ENCODE peak calls at places on chromosomes 13 and 19, in five cellular contexts. G is cardiac fibroblast, P is AG10803, S is heart left ventricle, T is A549. V is an unnamed sample.
A peak's percentile ranks its signal among the peaks of the same experiment; 100 is the strongest.

GRCh38 chr19:12868540-12869112 is 12.6 kb downstream of the DNASE2 start:
- DNase-seq in S (no peak), G (no peak), P (no peak), T (no peak), V (no peak)

GRCh38 chr19:3683866-3684816 is 16.1 kb downstream of the PIP5K1C start:
- DNase-seq in S (no peak), T (no peak), G (no peak), P (no peak), V (peak; percentile 62)

GRCh38 chr13:42066542-42066941 is 18.1 kb downstream of the DGKH start:
- DNase-seq in G (peak; percentile 53), S (no peak), P (peak; percentile 87), T (no peak), V (peak; percentile 93)

GRCh38 chr13:113863511-113864302 is at the start of gene GAS6:
- DNase-seq in P (peak; percentile 70), T (peak; percentile 33), G (peak; percentile 35), S (peak; percentile 82), V (no peak)

GRCh38 chr19:33953023-33953422 is 156.4 kb downstream of the KCTD15 start:
- DNase-seq in S (no peak), P (no peak), G (no peak), T (no peak), V (no peak)

GRCh38 chr19:14381689-14382474 is 638 bp downstream of the ADGRE5 start:
- DNase-seq in P (peak; percentile 69), G (peak; percentile 60), S (peak; percentile 64), T (no peak), V (peak; percentile 55)

GRCh38 chr13:46648166-46648607 is 95.2 kb downstream of the LRCH1 start:
- DNase-seq in S (no peak), P (peak; percentile 55), G (no peak), T (no peak), V (peak; percentile 69)

GRCh38 chr13:37648604-37649003 is 50.0 kb upstream of the POSTN start:
- DNase-seq in P (peak; percentile 56), S (no peak), G (peak; percentile 78), T (no peak), V (peak; percentile 80)

GRCh38 chr13:44075113-44075512 is 195.4 kb downstream of the LACC1 start:
- DNase-seq in G (no peak), S (no peak), T (no peak), P (no peak), V (no peak)

GRCh38 chr19:43984687-43985000 is 656 bp downstream of the ZNF155 start:
- DNase-seq in G (no peak), S (peak; percentile 26), T (no peak), P (no peak), V (no peak)

GRCh38 chr19:16454519-16454918 is 17.3 kb downstream of the EPS15L1 start:
- DNase-seq in S (no peak), P (no peak), G (no peak), T (no peak), V (no peak)

GRCh38 chr19:48591021-48591420 is 15.5 kb upstream of the SPACA4 start:
- DNase-seq in S (no peak), P (peak; percentile 12), G (peak; percentile 34), T (no peak), V (peak; percentile 28)
- TF ChIP-seq CTCF in S (no peak), P (no peak), G (no peak), T (no peak), V (peak; percentile 16)

DNA sequence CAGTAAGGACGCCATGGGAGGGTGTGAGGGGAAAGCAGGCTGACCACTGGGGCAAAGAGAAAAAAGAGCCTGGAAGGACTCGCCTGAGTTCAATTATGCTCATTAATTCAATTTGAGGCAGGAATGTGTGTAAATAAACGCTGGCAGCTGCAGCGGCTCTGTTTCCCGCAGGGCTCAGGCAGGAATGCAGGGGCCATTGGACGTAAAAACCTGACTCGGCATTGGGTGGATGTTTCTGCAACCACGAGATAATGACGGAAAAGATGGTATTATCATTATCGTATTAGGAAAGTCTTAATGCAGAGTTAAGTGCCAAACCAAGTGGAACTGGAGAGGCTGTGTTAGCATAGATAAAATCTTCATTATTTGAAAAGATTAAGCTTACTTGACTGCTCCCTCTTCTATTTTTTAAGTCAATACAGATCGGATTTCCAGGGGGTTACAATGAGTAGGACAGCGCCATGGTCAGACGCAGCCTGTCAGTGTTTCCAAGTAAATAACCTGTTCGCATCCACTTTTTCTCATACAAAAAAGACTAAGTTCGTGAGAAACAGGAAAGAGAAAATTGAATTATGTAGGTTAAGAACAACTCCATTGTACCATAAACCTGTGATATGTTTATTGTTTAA is 169.8 kb downstream of the SHISA2 start:
- DNase-seq in S (no peak), T (no peak), P (no peak), G (peak; percentile 29), V (no peak)
- H3K4me3 ChIP-seq in S (no peak overlapping the region), T (no peak overlapping the region), P (no peak overlapping the region), G (no peak overlapping the region), V (no peak overlapping the region)

DNA sequence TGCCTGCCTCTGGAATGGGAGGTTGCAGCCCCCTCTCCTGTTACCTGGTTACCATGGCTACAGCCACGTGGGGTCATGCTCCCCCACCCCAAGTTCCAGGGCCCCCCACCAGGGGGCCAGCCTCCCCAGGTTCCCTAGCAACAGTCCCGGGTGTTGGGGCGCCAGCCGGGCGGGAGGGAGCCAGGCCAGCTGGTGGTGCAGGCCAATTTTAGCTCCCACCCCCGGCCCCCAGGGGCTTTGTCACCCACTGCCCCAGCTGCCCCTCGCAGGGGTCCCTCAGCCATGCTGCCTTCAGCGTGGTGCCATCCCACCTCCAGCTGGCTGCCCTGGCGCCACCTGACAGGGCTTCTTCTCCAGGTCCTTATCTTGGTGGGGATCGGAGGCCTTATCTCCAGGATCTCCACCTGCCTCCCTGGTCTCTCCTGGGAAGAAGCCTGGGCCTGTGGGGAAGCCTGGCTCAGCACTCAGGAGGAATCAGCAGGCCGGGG is 3.0 kb downstream of the MARK4 start:
- DNase-seq in T (no peak), S (no peak), G (no peak), P (no peak), V (no peak)
- TF ChIP-seq CTCF in T (no peak), S (no peak), G (peak; percentile 38), P (peak; percentile 16), V (peak; percentile 14)

GRCh38 chr19:307111-307531 is 15.9 kb upstream of the PLPP2 start:
- DNase-seq in S (no peak), T (no peak), P (no peak), G (no peak), V (no peak)

GRCh38 chr19:309206-309565 is 18.0 kb upstream of the PLPP2 start:
- DNase-seq in G (no peak), T (no peak), P (no peak), S (no peak), V (no peak)

GRCh38 chr19:310141-310651 is 19.0 kb upstream of the PLPP2 start:
- DNase-seq in P (no peak), G (peak; percentile 34), T (no peak), S (no peak), V (peak; percentile 35)

GRCh38 chr19:307793-308420 is 16.7 kb upstream of the PLPP2 start:
- DNase-seq in S (no peak), T (no peak), P (no peak), G (no peak), V (no peak)

DNA sequence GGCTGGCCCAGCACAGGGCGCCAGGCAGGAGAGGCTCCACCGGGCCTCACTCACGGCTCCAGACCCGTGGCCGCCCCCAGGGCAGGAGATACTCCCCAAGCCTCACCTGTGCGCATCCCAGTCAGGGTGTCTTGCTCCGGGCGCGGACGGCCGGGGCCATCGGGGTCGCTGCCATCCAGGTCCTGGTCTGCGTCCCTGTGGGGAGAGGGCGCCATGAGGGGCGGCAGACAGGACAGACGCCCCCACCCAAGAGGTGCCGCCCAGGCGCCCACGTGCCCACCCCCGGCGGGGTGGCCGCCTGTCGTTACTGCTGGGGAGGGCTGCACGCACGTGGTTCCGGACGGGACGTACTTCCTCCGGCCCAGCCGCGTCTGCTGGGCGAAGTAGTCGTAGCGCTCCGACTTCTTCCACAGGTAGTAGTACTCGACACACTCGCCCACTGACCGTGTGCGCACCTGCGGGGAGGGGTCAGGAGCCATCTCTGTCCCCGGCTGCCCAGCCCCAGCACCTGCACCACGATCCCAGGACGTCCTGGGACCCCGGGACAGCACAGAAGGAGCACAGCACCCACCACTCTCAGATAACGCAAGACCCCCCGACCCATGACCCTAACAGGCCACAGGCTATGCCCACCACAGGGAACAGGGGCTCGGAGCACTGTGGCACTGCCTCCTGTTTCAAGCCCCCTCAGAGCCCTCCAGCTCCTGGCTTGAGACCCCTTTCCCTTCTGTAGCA is 17.4 kb upstream of the PLPP2 start:
- DNase-seq in S (no peak), P (no peak), G (no peak), T (no peak), V (no peak)
- H3K4me3 ChIP-seq in S (peak overlapping the region; percentile 39), P (no peak overlapping the region), G (no peak overlapping the region), T (no peak overlapping the region), V (no peak overlapping the region)

DNA sequence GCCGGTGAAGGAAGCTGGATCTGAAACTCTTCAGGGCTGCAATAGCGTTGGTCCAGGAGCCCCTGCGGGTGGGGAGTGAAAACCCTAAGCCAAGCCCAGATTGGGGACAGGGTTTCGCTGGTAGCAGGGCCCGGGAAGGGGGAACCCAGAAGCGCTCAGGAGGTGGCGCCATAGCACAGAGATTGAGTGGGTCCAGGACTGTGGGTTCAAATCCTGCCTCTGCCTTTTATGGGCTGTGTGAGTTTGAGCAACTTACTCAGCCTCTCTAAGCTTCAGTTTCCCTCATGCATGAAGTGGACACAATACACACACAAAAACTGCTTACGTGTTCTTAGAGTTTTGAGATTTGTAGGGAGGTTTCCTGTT is 8.3 kb upstream of the SYCN start:
- DNase-seq in G (no peak), S (no peak), T (no peak), P (no peak), V (peak; percentile 13)
- TF ChIP-seq CTCF in G (peak; percentile 44), S (no peak), T (peak; percentile 84), P (peak; percentile 35), V (peak; percentile 40)

DNA sequence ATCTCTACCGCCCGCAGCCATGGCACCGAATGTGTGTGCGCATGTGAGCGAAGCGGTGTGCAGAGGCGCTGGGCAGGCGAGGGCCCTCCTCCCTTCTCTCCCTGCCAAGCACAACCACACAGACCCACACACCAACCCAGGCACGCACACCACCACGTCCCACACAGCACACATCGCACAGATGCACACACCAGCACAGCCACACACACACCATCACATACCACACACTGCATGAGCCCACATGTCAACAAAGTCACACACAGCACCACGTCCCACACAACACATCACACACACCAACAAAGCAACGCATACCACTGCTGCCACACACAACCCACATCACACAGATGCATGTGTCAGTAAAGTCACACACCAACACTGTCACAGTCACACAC is 12.2 kb downstream of the ERFL start:
- DNase-seq in P (no peak), T (no peak), S (no peak), G (no peak), V (no peak)
- H3K4me3 ChIP-seq in P (no peak overlapping the region), T (no peak overlapping the region), S (no peak overlapping the region), G (no peak overlapping the region), V (no peak overlapping the region)